ENCODE peak calls at places on chromosomes 4 and X, in eight cellular contexts. V is dorsolateral prefrontal cortex; O is effector memory CD4-positive, alpha-beta T cell; A is mesenchymal stem cell; W is pancreas; J is uterus; C is tibial nerve; B is aorta. X is an unnamed sample.

GRCh38 chr4:84965558-84966381 is 720 bp downstream of the WDFY3 start:
- DNase-seq in V (peak), O (no peak), B (peak), C (no peak), A (peak), J (peak), W (peak), X (peak)

GRCh38 chr4:128715616-128716015 is 93.9 kb upstream of the JADE1 start:
- DNase-seq in C (no peak), A (peak), B (no peak), W (no peak), V (no peak), J (no peak), O (no peak), X (no peak)

GRCh38 chrX:136725446-136726104 is 55.2 kb downstream of the ARHGEF6 start:
- DNase-seq in A (peak), J (peak), C (peak), V (no peak), O (no peak), W (no peak), B (no peak), X (peak)

GRCh38 chrX:72141372-72142004 is 9.8 kb upstream of the RTL5 start:
- DNase-seq in O (no peak), J (no peak), V (no peak), B (no peak), C (no peak), W (no peak), A (no peak), X (no peak)

GRCh38 chr4:19402666-19403065 is 849.0 kb upstream of the SLIT2 start:
- DNase-seq in V (no peak), A (no peak), B (no peak), O (no peak), C (no peak), W (no peak), J (no peak), X (no peak)

GRCh38 chrX:8273451-8273894 is 102.4 kb upstream of the VCX2 start:
- DNase-seq in W (no peak), O (no peak), V (no peak), C (no peak), J (no peak), B (no peak), A (no peak), X (no peak)

GRCh38 chrX:121365572-121366161 is 318.3 kb downstream of the GLUD2 start:
- DNase-seq in J (no peak), B (no peak), C (no peak), A (no peak), O (no peak), W (no peak), V (no peak), X (no peak)

GRCh38 chr4:45399116-45399515 is 672.8 kb upstream of the GNPDA2 start:
- DNase-seq in J (no peak), C (no peak), B (no peak), A (no peak), V (no peak), O (no peak), W (no peak), X (no peak)

GRCh38 chr4:101400096-101400495 is 52.8 kb upstream of the PPP3CA start:
- DNase-seq in W (no peak), B (no peak), V (no peak), C (no peak), O (no peak), A (no peak), J (no peak), X (no peak)

GRCh38 chr4:41545238-41545637 is 7.3 kb downstream of the LIMCH1 start:
- DNase-seq in W (no peak), A (no peak), C (no peak), O (no peak), B (no peak), V (no peak), J (no peak), X (no peak)

GRCh38 chr4:118888666-118889312 is at the start of gene SYNPO2:
- DNase-seq in B (peak), C (peak), O (no peak), A (peak), J (peak), V (peak), W (peak), X (peak)

GRCh38 chr4:83153312-83153915 is 38.9 kb upstream of the PLAC8 start:
- DNase-seq in J (no peak), W (no peak), O (no peak), V (no peak), C (no peak), B (no peak), A (no peak), X (no peak)

GRCh38 chrX:48474127-48474526 is 1.9 kb upstream of the FTSJ1 start:
- DNase-seq in J (no peak), V (no peak), C (no peak), W (no peak), A (peak), O (no peak), B (no peak), X (no peak)

GRCh38 chr4:177008071-177008835 is 215.5 kb upstream of the VEGFC start:
- DNase-seq in B (no peak), C (no peak), W (no peak), O (no peak), J (no peak), A (peak), V (no peak), X (no peak)

GRCh38 chr4:145034727-145035211 is 63.2 kb downstream of the ANAPC10 start:
- DNase-seq in B (no peak), J (no peak), A (peak), C (no peak), W (no peak), V (no peak), O (no peak), X (no peak)

GRCh38 chr4:151862766-151863165 is 102.0 kb upstream of the GATB start:
- DNase-seq in W (no peak), A (no peak), V (no peak), B (no peak), J (no peak), O (no peak), C (no peak), X (no peak)

GRCh38 chrX:49041683-49042529 is 1.3 kb downstream of the TFE3 start:
- DNase-seq in J (no peak), A (peak), O (no peak), W (no peak), C (peak), V (no peak), B (no peak), X (no peak)

GRCh38 chrX:136907626-136908025 is 27.1 kb upstream of the RBMX start:
- DNase-seq in C (peak), B (no peak), J (no peak), V (no peak), W (no peak), O (no peak), A (no peak), X (no peak)

GRCh38 chrX:3697220-3697684 is 16.2 kb downstream of the PRKX start:
- DNase-seq in O (no peak), W (no peak), C (no peak), B (no peak), A (no peak), J (no peak), V (no peak), X (no peak)

GRCh38 chr4:130416228-130416627 is 1320.3 kb downstream of the C4orf33 start:
- DNase-seq in W (no peak), J (no peak), C (no peak), O (no peak), B (no peak), A (no peak), V (no peak), X (no peak)

GRCh38 chr4:1398686-1399507 is 7.3 kb downstream of the NKX1-1 start:
- DNase-seq in W (peak), B (peak), A (no peak), J (no peak), V (no peak), C (no peak), O (no peak), X (no peak)

GRCh38 chr4:99564921-99565320 is 1.1 kb upstream of the TRMT10A start:
- DNase-seq in J (no peak), O (no peak), B (no peak), V (no peak), A (no peak), C (no peak), W (no peak), X (no peak)

GRCh38 chr4:185311113-185311888 is 84.4 kb downstream of the LRP2BP start:
- DNase-seq in W (no peak), V (no peak), A (no peak), O (no peak), J (no peak), B (no peak), C (no peak), X (no peak)

GRCh38 chr4:26984896-26985295 is 124.3 kb downstream of the STIM2 start:
- DNase-seq in A (no peak), J (no peak), O (no peak), C (no peak), V (no peak), W (no peak), B (no peak), X (no peak)

GRCh38 chr4:128471576-128471975 is 184.0 kb upstream of the PGRMC2 start:
- DNase-seq in W (no peak), B (no peak), O (no peak), C (no peak), J (no peak), A (peak), V (no peak), X (no peak)

GRCh38 chr4:53861856-53862610 is 202.4 kb downstream of the CHIC2 start:
- DNase-seq in A (peak), O (no peak), C (no peak), W (no peak), V (no peak), B (no peak), J (peak), X (peak)

GRCh38 chr4:185773419-185773818 is 38.6 kb downstream of the SORBS2 start:
- DNase-seq in B (peak), O (no peak), C (no peak), W (peak), A (no peak), J (peak), V (no peak), X (peak)

GRCh38 chr4:128519163-128519810 is 231.7 kb upstream of the PGRMC2 start:
- DNase-seq in A (no peak), C (no peak), O (no peak), B (peak), J (peak), V (no peak), W (no peak), X (peak)

GRCh38 chr4:148211533-148211932 is 230.7 kb downstream of the NR3C2 start:
- DNase-seq in A (no peak), W (no peak), B (no peak), J (no peak), C (no peak), O (no peak), V (no peak), X (no peak)

GRCh38 chr4:148216866-148217814 is 225.1 kb downstream of the NR3C2 start:
- DNase-seq in B (no peak), W (peak), A (no peak), J (no peak), O (no peak), C (no peak), V (no peak), X (no peak)

GRCh38 chr4:148214529-148215166 is 227.6 kb downstream of the NR3C2 start:
- DNase-seq in V (no peak), O (no peak), W (peak), A (no peak), C (peak), B (peak), J (no peak), X (peak)

GRCh38 chr4:148216321-148216720 is 225.9 kb downstream of the NR3C2 start:
- DNase-seq in J (no peak), V (no peak), A (no peak), W (peak), O (no peak), B (no peak), C (no peak), X (no peak)

DNA sequence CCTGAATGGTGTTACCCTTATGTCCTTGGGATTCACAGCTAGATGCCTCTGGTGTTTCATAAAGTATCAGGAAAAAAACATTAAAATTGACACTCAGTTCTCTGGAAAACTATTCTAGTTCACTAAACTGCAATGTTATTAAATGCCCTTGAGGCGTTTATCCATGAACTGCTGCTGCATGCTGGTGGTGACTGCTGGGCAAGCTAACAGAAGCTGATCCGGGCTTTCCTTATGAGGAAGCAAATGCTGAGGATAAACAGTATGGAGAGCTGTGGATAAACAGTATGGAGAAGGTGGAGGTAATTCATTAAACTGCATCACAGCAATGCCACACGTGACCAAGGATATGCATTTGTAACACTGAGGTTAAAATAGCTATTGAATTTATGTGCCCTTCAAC is 227.0 kb downstream of the NR3C2 start:
- DNase-seq in B (no peak), J (no peak), O (no peak), W (no peak), A (no peak), C (no peak), V (no peak), X (no peak)
- H3K4me3 ChIP-seq in B (no peak), J (no peak), O (no peak), W (no peak), A (no peak), C (no peak), V (peak), X (no peak)

DNA sequence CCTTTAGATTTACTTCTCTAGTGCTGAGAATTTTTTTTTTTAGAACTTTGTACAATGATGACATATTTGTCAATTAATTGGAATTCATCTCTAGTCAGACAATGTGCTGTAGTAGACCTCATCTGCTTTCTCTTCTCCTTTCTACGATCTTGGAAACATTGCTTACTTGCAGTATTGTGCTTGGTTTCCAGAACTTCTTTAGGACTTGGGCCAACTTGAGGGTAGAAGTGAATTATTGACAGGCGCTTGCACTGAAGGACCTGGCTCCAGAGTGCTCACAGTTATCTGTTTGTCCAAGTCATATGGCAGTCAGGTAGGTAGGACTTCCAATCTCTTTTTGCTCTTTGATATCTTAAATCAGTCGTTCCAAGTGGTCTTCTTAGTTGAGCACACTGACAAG is 39.6 kb downstream of the FNIP2 start:
- DNase-seq in B (no peak), V (no peak), C (no peak), O (no peak), W (no peak), A (no peak), J (no peak), X (no peak)
- H3K27ac ChIP-seq in B (no peak), V (peak), C (no peak), O (no peak), W (no peak), A (no peak), J (no peak), X (no peak)

GRCh38 chr4:124710911-124711310 is 1.6 kb downstream of the ANKRD50 start:
- DNase-seq in B (no peak), V (no peak), J (no peak), O (no peak), W (peak), C (no peak), A (peak), X (peak)
- H3K4me3 ChIP-seq in B (peak), V (peak), J (peak), O (no peak), W (no peak), C (peak), A (peak), X (peak)

GRCh38 chrX:100677616-100678181 is 33.7 kb downstream of the SRPX2 start:
- DNase-seq in J (peak), O (no peak), C (no peak), B (no peak), W (no peak), V (no peak), A (no peak), X (no peak)
- H3K27ac ChIP-seq in J (peak), O (no peak), C (no peak), B (no peak), W (no peak), V (no peak), A (no peak), X (no peak)